ENCODE peak calls at places on chromosome 13, in six cellular contexts. W is lung microvascular endothelial cell; B is left colon; V is activated T-helper 9 cell treated with anti-CD3 and anti-CD28 coated beads, Interleukin-2, amount 50 U/mL, for 16 hours; X is GM04503; K is RPMI7951. P is an unnamed sample.

GRCh38 chr13:91722267-91722884 is 324.0 kb downstream of the GPC5 start:
- DNase-seq in W (peak; percentile 13), B (no peak), V (no peak), X (no peak), K (no peak), P (no peak)

GRCh38 chr13:67740871-67741475 is 510.8 kb upstream of the PCDH9 start:
- DNase-seq in W (no peak), B (no peak), V (no peak), X (no peak), K (no peak), P (no peak)

GRCh38 chr13:85509512-85509911 is 289.7 kb downstream of the SLITRK6 start:
- DNase-seq in W (no peak), B (no peak), V (no peak), X (no peak), K (no peak), P (no peak)

GRCh38 chr13:32548837-32549236 is 10.2 kb upstream of the N4BP2L2 start:
- DNase-seq in W (peak; percentile 37), B (no peak), V (no peak), X (no peak), K (no peak), P (no peak)

GRCh38 chr13:36766295-36766694 is 52.7 kb upstream of the RFXAP start:
- DNase-seq in W (peak; percentile 2), B (no peak), V (no peak), X (peak; percentile 12), K (peak; percentile 48), P (no peak)

GRCh38 chr13:99931462-99931861 is 40.1 kb downstream of the ZIC5 start:
- DNase-seq in W (no peak), B (no peak), V (no peak), X (no peak), K (no peak), P (no peak)

GRCh38 chr13:99955747-99956472 is 15.7 kb downstream of the ZIC5 start:
- DNase-seq in W (no peak), B (no peak), V (no peak), X (no peak), K (no peak), P (no peak)

GRCh38 chr13:41356788-41357187 is 45.7 kb downstream of the NAA16 start:
- DNase-seq in W (peak; percentile 72), B (no peak), V (no peak), X (no peak), K (no peak), P (no peak)

GRCh38 chr13:24038405-24038804 is 122.1 kb upstream of the SPATA13 start:
- DNase-seq in W (peak; percentile 66), B (no peak), V (no peak), X (no peak), K (peak; percentile 60), P (no peak)

GRCh38 chr13:75485286-75486062 is 3.5 kb upstream of the TBC1D4 start:
- DNase-seq in W (peak; percentile 3), B (no peak), V (no peak), X (no peak), K (peak; percentile 47), P (no peak)

GRCh38 chr13:21583496-21583895 is 20.5 kb downstream of the MICU2 start:
- DNase-seq in W (peak; percentile 93), B (no peak), V (no peak), X (no peak), K (peak; percentile 68), P (no peak)

GRCh38 chr13:41465965-41466364 is 8.6 kb downstream of the RGCC start:
- DNase-seq in W (no peak), B (no peak), V (no peak), X (no peak), K (no peak), P (no peak)

GRCh38 chr13:79807554-79807953 is 326.6 kb downstream of the NDFIP2 start:
- DNase-seq in W (no peak), B (no peak), V (no peak), X (no peak), K (no peak), P (no peak)

GRCh38 chr13:74289861-74290260 is 155.7 kb upstream of the KLF12 start:
- DNase-seq in W (no peak), B (no peak), V (no peak), X (no peak), K (no peak), P (no peak)

GRCh38 chr13:111893607-111894443 is 173.1 kb upstream of the SOX1 start:
- DNase-seq in W (no peak), B (no peak), V (no peak), X (no peak), K (no peak), P (no peak)

GRCh38 chr13:109836629-109837607 is 50.5 kb upstream of the IRS2 start:
- DNase-seq in W (no peak), B (peak; percentile 55), V (no peak), X (no peak), K (no peak), P (no peak)

GRCh38 chr13:94028234-94029145 is 451.0 kb downstream of the DCT start:
- DNase-seq in W (no peak), B (no peak), V (no peak), X (no peak), K (peak; percentile 14), P (no peak)

GRCh38 chr13:77918391-77919261 is at the start of gene EDNRB:
- DNase-seq in W (peak; percentile 41), B (peak; percentile 14), V (no peak), X (no peak), K (peak; percentile 1), P (no peak)

GRCh38 chr13:69959041-69959440 is 148.6 kb upstream of the ATXN8OS start:
- DNase-seq in W (no peak), B (no peak), V (no peak), X (no peak), K (no peak), P (no peak)

GRCh38 chr13:20400774-20401173 is 124.9 kb downstream of the CRYL1 start:
- DNase-seq in W (peak; percentile 46), B (no peak), V (no peak), X (peak; percentile 34), K (peak; percentile 2), P (peak; percentile 24)

GRCh38 chr13:81874681-81875661 is 1534.0 kb upstream of the SPRY2 start:
- DNase-seq in W (no peak), B (no peak), V (no peak), X (no peak), K (no peak), P (no peak)

GRCh38 chr13:19622189-19622588 is 11.3 kb upstream of the MPHOSPH8 start:
- DNase-seq in W (no peak), B (no peak), V (no peak), X (no peak), K (no peak), P (no peak)

GRCh38 chr13:79385694-79386093 is 20.4 kb downstream of the RBM26 start:
- DNase-seq in W (peak; percentile 51), B (no peak), V (no peak), X (no peak), K (peak; percentile 43), P (no peak)

GRCh38 chr13:68806125-68806524 is 1301.5 kb upstream of the ATXN8OS start:
- DNase-seq in W (no peak), B (no peak), V (no peak), X (no peak), K (no peak), P (no peak)

GRCh38 chr13:48393030-48393697 is 19.7 kb downstream of the LPAR6 start:
- DNase-seq in W (no peak), B (no peak), V (no peak), X (no peak), K (no peak), P (no peak)

GRCh38 chr13:80371840-80372509 is 31.0 kb upstream of the SPRY2 start:
- DNase-seq in W (no peak), B (no peak), V (no peak), X (no peak), K (no peak), P (no peak)

P was measured in ascending aorta.